ENCODE peak calls at places on chromosomes 4 and X, in ten cellular contexts. W is transverse colon, E is BJ, P is suprapubic skin, X is pancreas, Q is nephron progenitor cell, U is esophagus squamous epithelium, L is fibroblast of mammary gland, G is spleen, H is foreskin fibroblast. I is an unnamed sample.

GRCh38 chr4:186621959-186622553 is 66.7 kb upstream of the MTNR1A start:
- DNase-seq in W (no peak), E (peak; percentile 70), P (no peak), X (no peak), Q (no peak), U (no peak), L (peak; percentile 90), G (no peak), H (peak; percentile 68), I (peak; percentile 68)

GRCh38 chr4:2792711-2793577 is at the start of gene SH3BP2:
- DNase-seq in W (peak; percentile 89), E (no peak), P (peak; percentile 89), X (peak; percentile 90), Q (peak; percentile 90), U (no peak), L (no peak), G (peak; percentile 95), H (peak; percentile 62), I (peak; percentile 75)

GRCh38 chr4:180665994-180666818 is 1577.0 kb upstream of the TENM3 start:
- DNase-seq in W (no peak), E (no peak), P (no peak), X (no peak), Q (peak; percentile 59), U (no peak), L (peak; percentile 68), G (no peak), H (no peak), I (peak; percentile 85)

GRCh38 chr4:163606885-163607284 is 112.4 kb downstream of the TMA16 start:
- DNase-seq in W (no peak), E (no peak), P (no peak), X (no peak), Q (no peak), U (no peak), L (no peak), G (no peak), H (no peak), I (no peak)

GRCh38 chrX:72299891-72300630 is 5.7 kb downstream of the CITED1 start:
- DNase-seq in W (no peak), E (no peak), P (no peak), X (no peak), Q (no peak), U (no peak), L (no peak), G (no peak), H (no peak), I (no peak)

GRCh38 chr4:101191302-101192098 is 155.8 kb downstream of the PPP3CA start:
- DNase-seq in W (peak; percentile 50), E (peak; percentile 54), P (no peak), X (peak; percentile 63), Q (no peak), U (no peak), L (peak; percentile 94), G (peak; percentile 80), H (peak; percentile 70), I (no peak)

GRCh38 chr4:110622841-110623709 is at the start of gene PITX2:
- DNase-seq in W (peak; percentile 95), E (peak; percentile 43), P (peak; percentile 97), X (peak; percentile 77), Q (peak; percentile 99), U (peak; percentile 17), L (peak; percentile 96), G (peak; percentile 73), H (peak; percentile 97), I (peak; percentile 89)

GRCh38 chr4:20618729-20619128 is 81.5 kb upstream of the PACRGL start:
- DNase-seq in W (no peak), E (no peak), P (no peak), X (no peak), Q (peak; percentile 6), U (no peak), L (no peak), G (no peak), H (no peak), I (no peak)

GRCh38 chrX:76366972-76367371 is 60.5 kb upstream of the MAGEE1 start:
- DNase-seq in W (no peak), E (no peak), P (no peak), X (no peak), Q (no peak), U (no peak), L (no peak), G (no peak), H (no peak), I (no peak)

DNA sequence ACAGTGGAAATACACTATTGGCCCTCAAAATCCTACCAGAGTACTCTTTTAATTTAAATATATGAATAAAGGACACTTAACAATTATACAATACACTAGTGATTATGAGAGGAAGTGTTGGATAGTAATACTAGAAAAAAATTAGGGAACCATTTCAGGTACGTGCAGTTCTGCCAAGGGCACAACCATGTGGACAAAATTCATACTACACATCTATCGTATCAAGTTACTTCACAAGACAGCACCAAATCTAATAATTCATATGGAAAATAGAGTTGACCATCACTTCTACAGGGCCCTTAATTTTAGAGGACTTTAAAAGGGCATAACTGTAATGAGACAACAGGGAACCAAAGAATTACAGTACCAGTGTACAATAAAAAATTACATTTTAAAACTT is 69.2 kb upstream of the ZCCHC13 start:
- DNase-seq in W (no peak), E (no peak), P (no peak), X (no peak), Q (no peak), U (no peak), L (no peak), G (no peak), H (no peak), I (no peak)
- TF ChIP-seq CTCF in W (no peak), E (no peak), P (no peak), X (no peak), Q (no peak), U (no peak), L (peak; percentile 4), G (no peak), H (no peak), I (no peak)

DNA sequence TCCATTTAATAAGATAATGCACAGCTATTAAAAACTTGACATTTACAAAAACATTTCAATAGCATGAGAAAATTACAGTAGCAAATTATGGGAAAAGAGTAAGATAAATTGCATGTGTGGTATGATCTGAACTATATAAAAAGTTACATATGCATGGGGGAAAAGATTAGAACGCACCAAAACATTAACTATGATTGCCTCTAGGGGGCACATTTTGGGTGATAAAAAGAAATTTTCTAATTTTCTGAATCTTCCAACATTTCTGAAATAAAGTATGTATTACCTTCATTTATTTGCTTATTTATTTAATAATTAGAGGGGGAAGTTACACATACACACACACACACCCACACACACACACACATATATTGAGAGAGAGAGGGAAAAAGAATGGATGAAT is 19.6 kb upstream of the KDM5C start:
- DNase-seq in W (no peak), E (no peak), P (no peak), X (no peak), Q (no peak), U (no peak), L (no peak), G (no peak), H (no peak), I (no peak)
- TF ChIP-seq CTCF in W (no peak), E (no peak), P (no peak), X (no peak), Q (no peak), U (no peak), L (peak; percentile 51), G (no peak), H (no peak), I (peak; percentile 33)

GRCh38 chr4:147096667-147097604 is 151.3 kb upstream of the TTC29 start:
- DNase-seq in W (no peak), E (no peak), P (no peak), X (no peak), Q (no peak), U (no peak), L (peak; percentile 75), G (no peak), H (peak; percentile 47), I (peak; percentile 84)

GRCh38 chr4:147090486-147090885 is 144.8 kb upstream of the TTC29 start:
- DNase-seq in W (no peak), E (no peak), P (no peak), X (no peak), Q (no peak), U (no peak), L (no peak), G (no peak), H (no peak), I (no peak)

GRCh38 chr4:147093206-147093605 is 147.5 kb upstream of the TTC29 start:
- DNase-seq in W (no peak), E (no peak), P (no peak), X (no peak), Q (no peak), U (no peak), L (no peak), G (no peak), H (no peak), I (no peak)

DNA sequence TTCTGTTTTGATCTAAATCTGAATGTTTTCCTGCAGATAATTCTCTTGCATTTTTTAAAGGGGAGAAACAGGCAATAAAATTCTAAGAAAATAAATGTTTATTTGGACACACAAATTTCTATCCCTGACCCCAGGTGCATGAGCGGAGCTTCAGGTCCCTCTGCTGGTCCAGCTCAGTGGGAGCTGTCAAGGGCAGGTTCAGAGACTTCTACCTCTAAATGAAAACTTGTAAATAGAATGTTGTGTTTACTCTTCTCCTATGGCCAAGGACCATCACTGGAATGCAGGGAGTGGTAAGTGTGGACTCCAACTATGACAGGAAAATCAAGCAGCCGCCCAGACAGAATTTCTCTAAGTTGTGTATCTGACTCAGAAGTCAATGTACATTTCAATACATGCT is 148.6 kb upstream of the TTC29 start:
- DNase-seq in W (no peak), E (no peak), P (no peak), X (no peak), Q (no peak), U (no peak), L (no peak), G (no peak), H (no peak), I (peak; percentile 40)
- TF ChIP-seq CTCF in W (no peak), E (no peak), P (no peak), X (no peak), Q (no peak), U (no peak), L (no peak), G (no peak), H (peak; percentile 11), I (no peak)

GRCh38 chr4:182895791-182896292 is 21.3 kb downstream of the DCTD start:
- DNase-seq in W (peak; percentile 12), E (no peak), P (no peak), X (no peak), Q (no peak), U (no peak), L (no peak), G (peak; percentile 35), H (no peak), I (no peak)

GRCh38 chr4:182894681-182895275 is 22.4 kb downstream of the DCTD start:
- DNase-seq in W (no peak), E (no peak), P (no peak), X (no peak), Q (no peak), U (no peak), L (no peak), G (peak; percentile 64), H (no peak), I (no peak)

GRCh38 chr4:182898479-182898799 is 18.7 kb downstream of the DCTD start:
- DNase-seq in W (no peak), E (no peak), P (no peak), X (no peak), Q (no peak), U (no peak), L (no peak), G (no peak), H (no peak), I (no peak)

GRCh38 chr4:182897601-182898478 is 19.3 kb downstream of the DCTD start:
- DNase-seq in W (no peak), E (no peak), P (no peak), X (no peak), Q (no peak), U (no peak), L (no peak), G (no peak), H (no peak), I (no peak)

GRCh38 chr4:182896421-182896820 is 20.8 kb downstream of the DCTD start:
- DNase-seq in W (no peak), E (no peak), P (no peak), X (no peak), Q (no peak), U (no peak), L (no peak), G (no peak), H (no peak), I (no peak)
- TF ChIP-seq CTCF in W (no peak), E (no peak), P (no peak), X (no peak), Q (no peak), U (no peak), L (no peak), G (no peak), H (no peak), I (no peak)

I was measured in MCF 10A.